ENCODE peak calls at places on chromosomes 2 and 18, in seven cellular contexts. W is keratinocyte, I is DND-41, S is GM23248, M is fibroblast of lung, Q is K562, J is hepatocyte. E is an unnamed sample.

GRCh38 chr2:25341753-25342371 is at the start of gene DNMT3A:
- DNase-seq in W (no peak), I (peak; percentile 78), S (peak; percentile 79), M (peak; percentile 69), Q (peak; percentile 81), J (peak; percentile 85), E (no peak)

GRCh38 chr2:42098571-42099430 is 51.0 kb downstream of the PKDCC start:
- DNase-seq in W (no peak), I (no peak), S (peak; percentile 49), M (no peak), Q (no peak), J (no peak), E (no peak)

GRCh38 chr2:232588680-232589585 is 38.4 kb downstream of the EIF4E2 start:
- DNase-seq in W (peak; percentile 28), I (no peak), S (peak; percentile 92), M (peak; percentile 79), Q (no peak), J (peak; percentile 57), E (peak; percentile 68)

GRCh38 chr2:12826781-12827180 is 110.0 kb downstream of the TRIB2 start:
- DNase-seq in W (no peak), I (no peak), S (no peak), M (no peak), Q (no peak), J (no peak), E (no peak)

GRCh38 chr2:41387519-41387918 is 660.3 kb upstream of the PKDCC start:
- DNase-seq in W (no peak), I (no peak), S (no peak), M (no peak), Q (no peak), J (no peak), E (no peak)

GRCh38 chr2:128403814-128404708 is 85.4 kb upstream of the HS6ST1 start:
- DNase-seq in W (no peak), I (no peak), S (no peak), M (no peak), Q (no peak), J (no peak), E (no peak)

GRCh38 chr18:52060612-52061259 is 279.3 kb upstream of the DCC start:
- DNase-seq in W (no peak), I (no peak), S (no peak), M (no peak), Q (no peak), J (no peak), E (no peak)

GRCh38 chr2:209900638-209901037 is 101.8 kb upstream of the RPE start:
- DNase-seq in W (no peak), I (no peak), S (no peak), M (no peak), Q (no peak), J (no peak), E (no peak)

GRCh38 chr2:97360202-97360601 is 229.5 kb downstream of the ANKRD36B start:
- DNase-seq in W (no peak), I (no peak), S (no peak), M (no peak), Q (no peak), J (no peak), E (peak; percentile 86)

GRCh38 chr2:117917223-117917917 is 96.5 kb downstream of the CCDC93 start:
- DNase-seq in W (no peak), I (no peak), S (peak; percentile 45), M (peak; percentile 8), Q (no peak), J (peak; percentile 70), E (no peak)

GRCh38 chr2:226836548-226836885 is 663 bp downstream of the RHBDD1 start:
- DNase-seq in W (no peak), I (peak; percentile 9), S (no peak), M (no peak), Q (no peak), J (no peak), E (no peak)

GRCh38 chr18:8730080-8730827 is 24.9 kb downstream of the MTCL1 start:
- DNase-seq in W (no peak), I (no peak), S (no peak), M (peak; percentile 74), Q (peak; percentile 61), J (peak; percentile 76), E (peak; percentile 90)

GRCh38 chr2:25373269-25373981 is 31.7 kb upstream of the DNMT3A start:
- DNase-seq in W (no peak), I (no peak), S (no peak), M (no peak), Q (no peak), J (no peak), E (peak; percentile 29)

GRCh38 chr2:149994057-149994728 is 406.6 kb upstream of the MMADHC start:
- DNase-seq in W (peak; percentile 97), I (no peak), S (peak; percentile 79), M (peak; percentile 61), Q (no peak), J (peak; percentile 65), E (peak; percentile 89)

GRCh38 chr2:192828947-192829346 is 634.2 kb upstream of the TMEFF2 start:
- DNase-seq in W (no peak), I (no peak), S (no peak), M (no peak), Q (no peak), J (no peak), E (no peak)

GRCh38 chr2:156434461-156435291 is 1.5 kb upstream of the GPD2 start:
- DNase-seq in W (no peak), I (no peak), S (peak; percentile 50), M (no peak), Q (no peak), J (no peak), E (peak; percentile 38)

GRCh38 chr2:74032909-74033261 is 48.2 kb downstream of the TET3 start:
- DNase-seq in W (no peak), I (no peak), S (no peak), M (no peak), Q (no peak), J (no peak), E (no peak)

GRCh38 chr18:23225518-23225917 is 90.2 kb downstream of the CABLES1 start:
- DNase-seq in W (no peak), I (no peak), S (peak; percentile 96), M (peak; percentile 99), Q (no peak), J (peak; percentile 61), E (no peak)

GRCh38 chr2:116487336-116487735 is 1327.2 kb upstream of the DDX18 start:
- DNase-seq in W (no peak), I (no peak), S (no peak), M (no peak), Q (no peak), J (no peak), E (no peak)

GRCh38 chr2:121095257-121096080 is 189.5 kb downstream of the TFCP2L1 start:
- DNase-seq in W (peak; percentile 44), I (no peak), S (peak; percentile 79), M (peak; percentile 67), Q (peak; percentile 73), J (peak; percentile 86), E (peak; percentile 60)

GRCh38 chr18:76398899-76399612 is 96.0 kb downstream of the ZNF516 start:
- DNase-seq in W (peak; percentile 19), I (peak; percentile 85), S (peak; percentile 82), M (peak; percentile 76), Q (peak; percentile 75), J (peak; percentile 89), E (peak; percentile 42)

GRCh38 chr2:26776195-26776594 is 9.7 kb upstream of the CENPA start:
- DNase-seq in W (no peak), I (no peak), S (no peak), M (no peak), Q (no peak), J (no peak), E (no peak)

GRCh38 chr2:109182426-109182825 is 53.4 kb downstream of the SH3RF3 start:
- DNase-seq in W (no peak), I (no peak), S (peak; percentile 62), M (peak; percentile 43), Q (no peak), J (no peak), E (no peak)

GRCh38 chr2:70888925-70889715 is 46.6 kb upstream of the ATP6V1B1 start:
- DNase-seq in W (no peak), I (no peak), S (no peak), M (no peak), Q (no peak), J (no peak), E (no peak)
- TF ChIP-seq EZH2 in W (peak; percentile 84), I (no peak), S (no peak), M (peak; percentile 66), Q (no peak), J (peak; percentile 99), E (no peak)

GRCh38 chr2:200383380-200384110 is 77.1 kb downstream of the SPATS2L start:
- DNase-seq in W (no peak), I (no peak), S (peak; percentile 72), M (peak; percentile 88), Q (no peak), J (no peak), E (peak; percentile 43)
- H3K4me3 ChIP-seq in W (peak overlapping the region; percentile 41), I (peak overlapping the region; percentile 16), S (peak overlapping the region; percentile 59), M (peak overlapping the region; percentile 2), Q (no peak overlapping the region), J (no peak overlapping the region), E (peak overlapping the region; percentile 22)

GRCh38 chr2:37875332-37875976 is 49.6 kb upstream of the RMDN2 start:
- DNase-seq in W (no peak), I (no peak), S (no peak), M (no peak), Q (no peak), J (no peak), E (no peak)

GRCh38 chr2:37876227-37876626 is 48.9 kb upstream of the RMDN2 start:
- DNase-seq in W (no peak), I (no peak), S (no peak), M (no peak), Q (no peak), J (no peak), E (no peak)

GRCh38 chr2:37880546-37880945 is 44.5 kb upstream of the RMDN2 start:
- DNase-seq in W (no peak), I (no peak), S (no peak), M (no peak), Q (no peak), J (no peak), E (no peak)

GRCh38 chr2:37878536-37878935 is 46.6 kb upstream of the RMDN2 start:
- DNase-seq in W (no peak), I (no peak), S (no peak), M (no peak), Q (no peak), J (no peak), E (no peak)

GRCh38 chr2:37877457-37878315 is 47.4 kb upstream of the RMDN2 start:
- DNase-seq in W (no peak), I (peak; percentile 16), S (peak; percentile 79), M (peak; percentile 74), Q (peak; percentile 65), J (peak; percentile 77), E (peak; percentile 38)
- H3K4me2 ChIP-seq in W (no peak overlapping the region), I (no peak overlapping the region), S (peak overlapping the region; percentile 87), M (peak overlapping the region; percentile 15), Q (no peak overlapping the region), J (peak overlapping the region; percentile 70), E (peak overlapping the region; percentile 61)

DNA sequence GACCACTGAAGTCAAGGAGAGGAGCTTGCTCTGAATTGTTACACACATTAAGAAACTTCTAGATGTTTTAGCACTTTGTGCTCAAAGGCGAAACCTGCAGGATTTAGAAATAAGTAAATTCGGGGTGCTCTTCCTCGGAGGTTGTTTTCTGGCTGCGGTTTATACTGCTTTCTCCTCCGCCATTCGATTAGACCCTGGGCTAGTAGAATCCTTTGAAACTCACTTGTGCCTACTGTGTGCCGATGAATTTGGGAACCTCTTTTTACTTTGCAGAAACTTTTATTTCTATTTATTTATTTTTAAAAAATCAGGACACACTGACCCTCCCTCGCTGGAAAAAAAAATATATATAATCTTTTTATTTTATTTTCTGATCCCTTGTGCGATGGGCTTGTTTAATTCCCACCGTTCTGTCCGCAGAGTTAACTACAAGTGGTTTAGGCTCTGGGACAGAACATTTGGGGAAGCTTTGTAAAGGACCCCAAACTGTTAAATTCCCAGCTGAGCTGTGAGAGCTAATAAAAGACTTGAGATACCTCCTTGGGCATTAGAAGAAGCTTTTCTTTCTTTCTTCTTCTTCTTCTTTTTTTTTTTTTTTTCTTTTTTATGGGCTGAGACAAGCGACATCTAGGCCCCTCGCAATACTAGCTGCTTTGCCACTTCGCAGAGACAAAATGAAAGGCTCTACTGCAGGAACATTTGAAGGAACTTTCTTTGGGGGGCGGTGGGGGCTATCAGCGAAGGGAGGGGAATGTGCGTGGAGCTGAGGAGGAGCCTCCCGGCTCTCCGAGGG is 3.8 kb downstream of the MEIS1 start:
- DNase-seq in W (no peak), I (no peak), S (peak; percentile 48), M (no peak), Q (no peak), J (no peak), E (no peak)
- TF ChIP-seq EZH2 in W (no peak), I (no peak), S (no peak), M (no peak), Q (no peak), J (no peak), E (no peak)